ENCODE peak calls at places on chromosomes 5 and 9, in six cellular contexts. One of them, this sample, is unnamed.

GRCh38 chr9:73847536-73847935 is 649.6 kb upstream of the RORB start:
- DNase-seq in MM.1S: no peak
- DNase-seq in Peyer's patch: no peak
- DNase-seq in sigmoid colon: no peak
- DNase-seq in GM12878: no peak
- DNase-seq in left lung: no peak
- DNase-seq in this sample: peak

GRCh38 chr5:148482697-148483462 is 99.1 kb downstream of the FBXO38 start:
- DNase-seq in MM.1S: peak
- DNase-seq in GM12878: peak
- DNase-seq in Peyer's patch: peak
- DNase-seq in sigmoid colon: no peak
- DNase-seq in left lung: peak
- DNase-seq in this sample: peak

GRCh38 chr9:73149371-73150067 is 2.1 kb upstream of the ANXA1 start:
- DNase-seq in GM12878: peak
- DNase-seq in left lung: no peak
- DNase-seq in Peyer's patch: peak
- DNase-seq in sigmoid colon: no peak
- DNase-seq in MM.1S: peak
- DNase-seq in this sample: no peak

GRCh38 chr9:118023649-118024048 is 319.4 kb downstream of the TLR4 start:
- DNase-seq in Peyer's patch: no peak
- DNase-seq in left lung: no peak
- DNase-seq in sigmoid colon: no peak
- DNase-seq in MM.1S: no peak
- DNase-seq in GM12878: no peak
- DNase-seq in this sample: no peak

GRCh38 chr9:121622842-121623203 is 28.6 kb upstream of the DAB2IP start:
- DNase-seq in left lung: no peak
- DNase-seq in MM.1S: no peak
- DNase-seq in Peyer's patch: no peak
- DNase-seq in sigmoid colon: no peak
- DNase-seq in GM12878: no peak
- DNase-seq in this sample: no peak

GRCh38 chr9:116499986-116500871 is 186.9 kb upstream of the TRIM32 start:
- DNase-seq in Peyer's patch: peak
- DNase-seq in left lung: no peak
- DNase-seq in sigmoid colon: no peak
- DNase-seq in MM.1S: no peak
- DNase-seq in GM12878: no peak
- DNase-seq in this sample: peak

GRCh38 chr9:4105183-4105582 is 194.7 kb downstream of the GLIS3 start:
- DNase-seq in left lung: no peak
- DNase-seq in Peyer's patch: no peak
- DNase-seq in GM12878: no peak
- DNase-seq in MM.1S: no peak
- DNase-seq in sigmoid colon: no peak
- DNase-seq in this sample: no peak

GRCh38 chr5:111670826-111671492 is 86.0 kb downstream of the NREP start:
- DNase-seq in MM.1S: no peak
- DNase-seq in left lung: no peak
- DNase-seq in GM12878: no peak
- DNase-seq in Peyer's patch: no peak
- DNase-seq in sigmoid colon: no peak
- DNase-seq in this sample: no peak

GRCh38 chr9:114386886-114387677 is 700 bp downstream of the AKNA start:
- DNase-seq in GM12878: no peak
- DNase-seq in left lung: peak
- DNase-seq in Peyer's patch: peak
- DNase-seq in sigmoid colon: peak
- DNase-seq in MM.1S: peak
- DNase-seq in this sample: no peak

GRCh38 chr9:98565152-98566135 is 143.3 kb downstream of the GABBR2 start:
- DNase-seq in Peyer's patch: no peak
- DNase-seq in left lung: no peak
- DNase-seq in MM.1S: no peak
- DNase-seq in sigmoid colon: no peak
- DNase-seq in GM12878: no peak
- DNase-seq in this sample: no peak

GRCh38 chr5:78829811-78830499 is 155.2 kb downstream of the ARSB start:
- DNase-seq in sigmoid colon: peak
- DNase-seq in MM.1S: no peak
- DNase-seq in left lung: no peak
- DNase-seq in Peyer's patch: peak
- DNase-seq in GM12878: no peak
- DNase-seq in this sample: no peak

GRCh38 chr9:137168907-137169763 is 716 bp downstream of the LRRC26 start:
- DNase-seq in left lung: no peak
- DNase-seq in sigmoid colon: no peak
- DNase-seq in MM.1S: peak
- DNase-seq in Peyer's patch: no peak
- DNase-seq in GM12878: no peak
- DNase-seq in this sample: peak

GRCh38 chr9:99274511-99274910 is 52.4 kb downstream of the SEC61B start:
- DNase-seq in MM.1S: no peak
- DNase-seq in Peyer's patch: no peak
- DNase-seq in left lung: no peak
- DNase-seq in sigmoid colon: no peak
- DNase-seq in GM12878: no peak
- DNase-seq in this sample: peak

GRCh38 chr9:126623314-126623666 is 9.6 kb downstream of the LMX1B start:
- DNase-seq in Peyer's patch: no peak
- DNase-seq in GM12878: no peak
- DNase-seq in MM.1S: no peak
- DNase-seq in left lung: no peak
- DNase-seq in sigmoid colon: no peak
- DNase-seq in this sample: no peak

GRCh38 chr5:179306191-179307005 is 38.9 kb downstream of the ADAMTS2 start:
- DNase-seq in left lung: peak
- DNase-seq in MM.1S: no peak
- DNase-seq in Peyer's patch: peak
- DNase-seq in GM12878: no peak
- DNase-seq in sigmoid colon: peak
- DNase-seq in this sample: no peak

GRCh38 chr5:96790851-96791513 is 16.8 kb downstream of the ERAP1 start:
- DNase-seq in sigmoid colon: no peak
- DNase-seq in GM12878: no peak
- DNase-seq in Peyer's patch: no peak
- DNase-seq in MM.1S: no peak
- DNase-seq in left lung: no peak
- DNase-seq in this sample: peak

GRCh38 chr9:131739988-131740648 is at the start of gene RAPGEF1:
- DNase-seq in left lung: peak
- DNase-seq in GM12878: no peak
- DNase-seq in sigmoid colon: peak
- DNase-seq in Peyer's patch: peak
- DNase-seq in MM.1S: peak
- DNase-seq in this sample: peak

GRCh38 chr9:91676042-91676441 is 252.4 kb upstream of the NFIL3 start:
- DNase-seq in GM12878: peak
- DNase-seq in left lung: no peak
- DNase-seq in Peyer's patch: no peak
- DNase-seq in MM.1S: peak
- DNase-seq in sigmoid colon: no peak
- DNase-seq in this sample: no peak

GRCh38 chr9:5269249-5269715 is 35.2 kb downstream of the RLN2 start:
- DNase-seq in MM.1S: peak
- DNase-seq in Peyer's patch: no peak
- DNase-seq in sigmoid colon: no peak
- DNase-seq in GM12878: no peak
- DNase-seq in left lung: no peak
- DNase-seq in this sample: peak
- H3K27ac ChIP-seq in MM.1S: peak
- H3K27ac ChIP-seq in Peyer's patch: no peak
- H3K27ac ChIP-seq in sigmoid colon: no peak
- H3K27ac ChIP-seq in GM12878: no peak
- H3K27ac ChIP-seq in left lung: no peak
- H3K27ac ChIP-seq in this sample: peak

GRCh38 chr9:18861599-18862546 is 171.1 kb downstream of the SAXO1 start:
- DNase-seq in GM12878: no peak
- DNase-seq in Peyer's patch: no peak
- DNase-seq in left lung: no peak
- DNase-seq in MM.1S: no peak
- DNase-seq in sigmoid colon: peak
- DNase-seq in this sample: peak
- H3K27ac ChIP-seq in GM12878: no peak
- H3K27ac ChIP-seq in Peyer's patch: no peak
- H3K27ac ChIP-seq in left lung: no peak
- H3K27ac ChIP-seq in MM.1S: no peak
- H3K27ac ChIP-seq in sigmoid colon: peak
- H3K27ac ChIP-seq in this sample: no peak

GRCh38 chr5:29230526-29231050 is 1962.9 kb upstream of the CDH6 start:
- DNase-seq in GM12878: no peak
- DNase-seq in Peyer's patch: no peak
- DNase-seq in sigmoid colon: no peak
- DNase-seq in left lung: no peak
- DNase-seq in MM.1S: no peak
- DNase-seq in this sample: no peak
- H3K27ac ChIP-seq in GM12878: no peak
- H3K27ac ChIP-seq in Peyer's patch: no peak
- H3K27ac ChIP-seq in sigmoid colon: no peak
- H3K27ac ChIP-seq in left lung: no peak
- H3K27ac ChIP-seq in MM.1S: no peak
- H3K27ac ChIP-seq in this sample: no peak

DNA sequence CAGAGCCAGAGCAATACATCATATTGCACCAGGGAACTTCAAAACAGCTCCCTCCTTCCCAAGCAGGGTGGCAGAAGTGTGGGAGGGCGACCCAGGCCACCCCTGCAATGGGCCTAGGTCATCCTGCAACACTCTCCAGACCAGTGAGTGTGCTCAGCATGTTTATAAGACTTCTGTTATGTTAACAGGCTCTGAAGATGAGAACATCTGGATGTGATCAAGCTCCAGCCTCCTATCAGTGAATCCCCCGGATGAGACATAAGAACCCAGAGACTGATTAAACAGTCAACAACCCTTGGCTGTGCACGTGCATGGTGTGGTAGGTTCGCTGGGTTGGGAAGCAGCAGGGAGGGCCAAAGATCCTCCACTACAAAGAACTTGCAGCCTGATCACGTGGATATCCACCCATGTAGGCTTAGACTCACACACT is 63.3 kb downstream of the ABCA1 start:
- DNase-seq in Peyer's patch: no peak
- DNase-seq in GM12878: no peak
- DNase-seq in sigmoid colon: no peak
- DNase-seq in left lung: no peak
- DNase-seq in MM.1S: no peak
- DNase-seq in this sample: no peak
- H3K27ac ChIP-seq in Peyer's patch: no peak
- H3K27ac ChIP-seq in GM12878: no peak
- H3K27ac ChIP-seq in sigmoid colon: peak
- H3K27ac ChIP-seq in left lung: peak
- H3K27ac ChIP-seq in MM.1S: no peak
- H3K27ac ChIP-seq in this sample: no peak

GRCh38 chr9:12698986-12699385 is 5.8 kb downstream of the TYRP1 start:
- DNase-seq in MM.1S: no peak
- DNase-seq in GM12878: no peak
- DNase-seq in Peyer's patch: no peak
- DNase-seq in sigmoid colon: no peak
- DNase-seq in left lung: no peak
- DNase-seq in this sample: no peak
- H3K27ac ChIP-seq in MM.1S: no peak
- H3K27ac ChIP-seq in GM12878: no peak
- H3K27ac ChIP-seq in Peyer's patch: no peak
- H3K27ac ChIP-seq in sigmoid colon: peak
- H3K27ac ChIP-seq in left lung: no peak
- H3K27ac ChIP-seq in this sample: no peak